ENCODE peak calls at places on chromosomes 4 and X, in nine cellular contexts. One of them, this sample, is unnamed.
A peak's percentile ranks its signal among the peaks of the same experiment; 100 is the strongest.

GRCh38 chrX:43504394-43504793 is 151.7 kb upstream of the MAOA start:
- DNase-seq in tibial artery: no peak
- DNase-seq in kidney epithelial cell: peak; percentile 2
- DNase-seq in CD8-positive, alpha-beta T cell: no peak
- DNase-seq in heart left ventricle: no peak
- DNase-seq in heart right ventricle: no peak
- DNase-seq in WERI-Rb-1: no peak
- DNase-seq in cardiac muscle cell: no peak
- DNase-seq in tibial nerve: no peak
- DNase-seq in this sample: no peak

GRCh38 chrX:111131572-111131971 is 35.6 kb downstream of the PAK3 start:
- DNase-seq in tibial artery: no peak
- DNase-seq in CD8-positive, alpha-beta T cell: no peak
- DNase-seq in tibial nerve: no peak
- DNase-seq in heart right ventricle: no peak
- DNase-seq in cardiac muscle cell: no peak
- DNase-seq in kidney epithelial cell: no peak
- DNase-seq in heart left ventricle: no peak
- DNase-seq in WERI-Rb-1: peak; percentile 9
- DNase-seq in this sample: peak; percentile 13

GRCh38 chrX:23811135-23811781 is 28.3 kb downstream of the SAT1 start:
- DNase-seq in WERI-Rb-1: no peak
- DNase-seq in cardiac muscle cell: no peak
- DNase-seq in tibial artery: no peak
- DNase-seq in kidney epithelial cell: no peak
- DNase-seq in tibial nerve: no peak
- DNase-seq in heart left ventricle: no peak
- DNase-seq in heart right ventricle: peak; percentile 6
- DNase-seq in CD8-positive, alpha-beta T cell: no peak
- DNase-seq in this sample: no peak

GRCh38 chr4:142297313-142297712 is 548.8 kb downstream of the INPP4B start:
- DNase-seq in heart right ventricle: no peak
- DNase-seq in CD8-positive, alpha-beta T cell: no peak
- DNase-seq in kidney epithelial cell: no peak
- DNase-seq in WERI-Rb-1: no peak
- DNase-seq in heart left ventricle: no peak
- DNase-seq in tibial nerve: no peak
- DNase-seq in cardiac muscle cell: no peak
- DNase-seq in tibial artery: no peak
- DNase-seq in this sample: no peak

GRCh38 chrX:118510076-118510475 is 14.5 kb downstream of the DOCK11 start:
- DNase-seq in cardiac muscle cell: no peak
- DNase-seq in tibial artery: no peak
- DNase-seq in kidney epithelial cell: no peak
- DNase-seq in heart left ventricle: peak; percentile 57
- DNase-seq in CD8-positive, alpha-beta T cell: peak; percentile 19
- DNase-seq in heart right ventricle: no peak
- DNase-seq in tibial nerve: no peak
- DNase-seq in WERI-Rb-1: no peak
- DNase-seq in this sample: no peak

GRCh38 chr4:149264093-149264733 is 551.4 kb downstream of the IQCM start:
- DNase-seq in kidney epithelial cell: peak; percentile 10
- DNase-seq in cardiac muscle cell: peak; percentile 67
- DNase-seq in heart left ventricle: no peak
- DNase-seq in heart right ventricle: peak; percentile 7
- DNase-seq in tibial artery: no peak
- DNase-seq in WERI-Rb-1: peak; percentile 63
- DNase-seq in tibial nerve: no peak
- DNase-seq in CD8-positive, alpha-beta T cell: no peak
- DNase-seq in this sample: peak; percentile 37

GRCh38 chr4:113153529-113154101 is 104.2 kb downstream of the ANK2 start:
- DNase-seq in cardiac muscle cell: peak; percentile 30
- DNase-seq in heart left ventricle: no peak
- DNase-seq in heart right ventricle: no peak
- DNase-seq in tibial nerve: no peak
- DNase-seq in CD8-positive, alpha-beta T cell: no peak
- DNase-seq in tibial artery: no peak
- DNase-seq in kidney epithelial cell: no peak
- DNase-seq in WERI-Rb-1: no peak
- DNase-seq in this sample: no peak

GRCh38 chr4:152983774-152984411 is 47.8 kb downstream of the FHDC1 start:
- DNase-seq in tibial nerve: no peak
- DNase-seq in CD8-positive, alpha-beta T cell: no peak
- DNase-seq in heart right ventricle: no peak
- DNase-seq in heart left ventricle: no peak
- DNase-seq in WERI-Rb-1: no peak
- DNase-seq in tibial artery: no peak
- DNase-seq in cardiac muscle cell: peak; percentile 46
- DNase-seq in kidney epithelial cell: peak; percentile 67
- DNase-seq in this sample: peak; percentile 65

DNA sequence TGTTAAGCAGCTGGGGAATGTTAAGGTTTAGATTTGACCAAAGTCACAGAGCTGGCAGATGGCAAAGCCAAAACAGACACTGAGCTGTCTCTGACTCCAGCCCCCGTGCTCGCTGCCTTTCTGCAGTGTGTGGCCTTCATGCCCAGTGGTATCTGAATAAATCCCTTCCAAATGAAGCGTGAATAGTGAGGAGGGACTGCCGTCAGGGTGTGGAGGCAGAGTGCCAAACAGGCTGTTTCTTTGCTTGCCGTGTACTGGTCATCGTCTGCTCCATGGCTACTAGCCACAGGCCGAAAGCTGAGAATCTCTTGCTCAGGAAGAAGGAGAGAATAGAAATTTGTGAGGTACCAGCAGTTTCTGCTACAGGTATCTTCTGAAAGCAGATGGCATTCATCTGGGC is 19.7 kb downstream of the PRIMPOL start:
- DNase-seq in tibial nerve: no peak
- DNase-seq in heart right ventricle: no peak
- DNase-seq in cardiac muscle cell: no peak
- DNase-seq in tibial artery: no peak
- DNase-seq in CD8-positive, alpha-beta T cell: no peak
- DNase-seq in heart left ventricle: no peak
- DNase-seq in WERI-Rb-1: no peak
- DNase-seq in kidney epithelial cell: no peak
- DNase-seq in this sample: no peak
- H3K4me3 ChIP-seq in tibial nerve: no peak overlapping the region
- H3K4me3 ChIP-seq in heart right ventricle: no peak overlapping the region
- H3K4me3 ChIP-seq in cardiac muscle cell: no peak overlapping the region
- H3K4me3 ChIP-seq in tibial artery: no peak overlapping the region
- H3K4me3 ChIP-seq in CD8-positive, alpha-beta T cell: no peak overlapping the region
- H3K4me3 ChIP-seq in heart left ventricle: no peak overlapping the region
- H3K4me3 ChIP-seq in WERI-Rb-1: no peak overlapping the region
- H3K4me3 ChIP-seq in kidney epithelial cell: no peak overlapping the region
- H3K4me3 ChIP-seq in this sample: no peak overlapping the region

DNA sequence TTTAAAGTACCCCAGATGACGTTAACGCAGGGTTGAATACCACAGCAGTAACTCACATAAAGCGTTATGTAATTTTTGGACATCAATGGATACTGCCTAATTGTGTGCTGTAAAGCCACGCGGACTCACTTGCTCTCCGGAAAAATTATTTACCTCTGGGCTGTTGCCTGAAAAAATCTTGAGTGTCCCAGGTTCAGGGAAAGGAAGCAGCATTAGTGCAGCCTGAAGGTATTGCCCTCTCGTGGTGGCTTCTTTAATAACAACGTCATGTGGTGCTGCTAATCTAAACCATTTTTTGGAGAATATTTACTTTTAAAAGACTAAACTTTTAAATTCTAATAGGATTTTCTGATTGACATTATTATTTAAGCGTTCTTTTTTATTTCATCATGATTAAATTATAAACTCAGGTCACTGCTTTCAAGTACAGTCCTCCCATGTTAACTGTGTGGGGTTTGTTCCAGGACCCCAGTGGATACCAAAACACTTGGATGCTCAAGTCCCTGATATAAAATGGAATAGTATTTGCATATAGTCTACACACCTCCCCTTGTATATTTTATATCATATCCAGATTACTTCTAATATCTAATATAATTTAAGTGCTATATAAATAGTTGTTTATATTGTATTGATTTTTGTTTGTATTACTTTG is 384.8 kb downstream of the FAM133A start:
- DNase-seq in tibial artery: no peak
- DNase-seq in cardiac muscle cell: no peak
- DNase-seq in tibial nerve: no peak
- DNase-seq in CD8-positive, alpha-beta T cell: no peak
- DNase-seq in WERI-Rb-1: no peak
- DNase-seq in heart left ventricle: no peak
- DNase-seq in heart right ventricle: peak; percentile 3
- DNase-seq in kidney epithelial cell: no peak
- DNase-seq in this sample: no peak
- TF ChIP-seq CTCF in tibial artery: no peak
- TF ChIP-seq CTCF in cardiac muscle cell: no peak
- TF ChIP-seq CTCF in tibial nerve: no peak
- TF ChIP-seq CTCF in CD8-positive, alpha-beta T cell: no peak
- TF ChIP-seq CTCF in WERI-Rb-1: peak; percentile 61
- TF ChIP-seq CTCF in heart left ventricle: no peak
- TF ChIP-seq CTCF in heart right ventricle: no peak
- TF ChIP-seq CTCF in kidney epithelial cell: peak; percentile 53
- TF ChIP-seq CTCF in this sample: peak; percentile 37

GRCh38 chr4:119139822-119140252 is 4.2 kb downstream of the MYOZ2 start:
- DNase-seq in cardiac muscle cell: no peak
- DNase-seq in tibial artery: no peak
- DNase-seq in tibial nerve: no peak
- DNase-seq in heart left ventricle: no peak
- DNase-seq in heart right ventricle: no peak
- DNase-seq in CD8-positive, alpha-beta T cell: no peak
- DNase-seq in WERI-Rb-1: no peak
- DNase-seq in kidney epithelial cell: no peak
- DNase-seq in this sample: no peak
- H3K4me3 ChIP-seq in cardiac muscle cell: no peak overlapping the region
- H3K4me3 ChIP-seq in tibial artery: no peak overlapping the region
- H3K4me3 ChIP-seq in tibial nerve: no peak overlapping the region
- H3K4me3 ChIP-seq in heart left ventricle: peak overlapping the region; percentile 6
- H3K4me3 ChIP-seq in heart right ventricle: no peak overlapping the region
- H3K4me3 ChIP-seq in CD8-positive, alpha-beta T cell: peak overlapping the region; percentile 20
- H3K4me3 ChIP-seq in WERI-Rb-1: no peak overlapping the region
- H3K4me3 ChIP-seq in kidney epithelial cell: no peak overlapping the region
- H3K4me3 ChIP-seq in this sample: no peak overlapping the region

GRCh38 chrX:28590394-28590793 is 3.1 kb downstream of the IL1RAPL1 start:
- DNase-seq in heart left ventricle: no peak
- DNase-seq in heart right ventricle: no peak
- DNase-seq in CD8-positive, alpha-beta T cell: no peak
- DNase-seq in tibial artery: no peak
- DNase-seq in tibial nerve: no peak
- DNase-seq in cardiac muscle cell: peak; percentile 22
- DNase-seq in kidney epithelial cell: no peak
- DNase-seq in WERI-Rb-1: no peak
- DNase-seq in this sample: no peak
- TF ChIP-seq CTCF in heart left ventricle: peak; percentile 17
- TF ChIP-seq CTCF in heart right ventricle: no peak
- TF ChIP-seq CTCF in CD8-positive, alpha-beta T cell: no peak
- TF ChIP-seq CTCF in tibial artery: no peak
- TF ChIP-seq CTCF in tibial nerve: peak; percentile 20
- TF ChIP-seq CTCF in cardiac muscle cell: peak; percentile 17
- TF ChIP-seq CTCF in kidney epithelial cell: no peak
- TF ChIP-seq CTCF in WERI-Rb-1: no peak
- TF ChIP-seq CTCF in this sample: peak; percentile 35